ENCODE peak calls at places on chromosomes 12 and 14, in eight cellular contexts. M is activated naive CD4-positive, alpha-beta T cell treated with Interleukin-2 at 50 U/mL for 16 hours; X is activated CD4-positive, alpha-beta T cell treated with anti-CD3 and anti-CD28 coated beads for 48 hours; W is pons; L is natural killer cell treated with Interleukin-12 subunit alpha and Interleukin-12 subunit beta and Interleukin-15 and Interleukin-18, amount 100 ng/mL, for 72 hours; A is cardiac fibroblast; K is neuronal stem cell; I is A549. T is an unnamed sample.

GRCh38 chr14:100471451-100472093 is 115.6 kb downstream of the BEGAIN start:
- DNase-seq in M (no peak), X (no peak), W (no peak), L (no peak), A (no peak), K (no peak), I (no peak), T (no peak)

GRCh38 chr14:90060312-90060964 is 1.4 kb upstream of the KCNK13 start:
- DNase-seq in M (peak; percentile 47), X (peak; percentile 69), W (peak; percentile 58), L (peak; percentile 68), A (peak; percentile 56), K (peak; percentile 57), I (peak; percentile 48), T (peak; percentile 60)

GRCh38 chr12:88111074-88111652 is 30.7 kb downstream of the CEP290 start:
- DNase-seq in M (no peak), X (no peak), W (peak; percentile 26), L (no peak), A (peak; percentile 68), K (peak; percentile 1), I (peak; percentile 20), T (no peak)

GRCh38 chr12:53623526-53623925 is 2.7 kb downstream of the ATF7 start:
- DNase-seq in M (no peak), X (no peak), W (peak; percentile 49), L (no peak), A (peak; percentile 82), K (no peak), I (no peak), T (no peak)

GRCh38 chr14:89912667-89913211 is 41.8 kb downstream of the EFCAB11 start:
- DNase-seq in M (no peak), X (no peak), W (peak; percentile 66), L (no peak), A (peak; percentile 97), K (peak; percentile 23), I (peak; percentile 66), T (peak; percentile 71)

GRCh38 chr12:64039285-64039871 is 182.7 kb downstream of the KICS2 start:
- DNase-seq in M (no peak), X (no peak), W (peak; percentile 32), L (no peak), A (peak; percentile 59), K (peak; percentile 3), I (no peak), T (no peak)

GRCh38 chr12:17588968-17589367 is 501.0 kb downstream of the RERGL start:
- DNase-seq in M (no peak), X (no peak), W (peak; percentile 33), L (no peak), A (no peak), K (peak; percentile 24), I (peak; percentile 16), T (no peak)

GRCh38 chr14:58455593-58456265 is 28.2 kb downstream of the KIAA0586 start:
- DNase-seq in M (no peak), X (no peak), W (no peak), L (no peak), A (no peak), K (no peak), I (peak; percentile 46), T (peak; percentile 85)

GRCh38 chr12:54217774-54218221 is 29.0 kb upstream of the SMUG1 start:
- DNase-seq in M (no peak), X (peak; percentile 32), W (peak; percentile 83), L (no peak), A (peak; percentile 24), K (no peak), I (no peak), T (no peak)

GRCh38 chr12:77064891-77065360 is 443 bp downstream of the E2F7 start:
- DNase-seq in M (peak; percentile 30), X (peak; percentile 39), W (no peak), L (no peak), A (no peak), K (no peak), I (peak; percentile 58), T (no peak)